ENCODE peak calls at places on chromosomes 6 and 20, in five cellular contexts. One of them, this sample, is unnamed.

GRCh38 chr6:126153661-126154060 is 167.3 kb downstream of the TRMT11 start:
- DNase-seq in CD8-positive, alpha-beta T cell: no peak
- DNase-seq in fibroblast of lung: peak; percentile 82
- DNase-seq in AG04450: no peak
- DNase-seq in body of pancreas: no peak
- DNase-seq in this sample: peak; percentile 16

GRCh38 chr6:93940381-93940780 is 521.0 kb upstream of the EPHA7 start:
- DNase-seq in fibroblast of lung: no peak
- DNase-seq in CD8-positive, alpha-beta T cell: no peak
- DNase-seq in body of pancreas: no peak
- DNase-seq in AG04450: no peak
- DNase-seq in this sample: no peak

GRCh38 chr6:5851261-5851757 is 155.4 kb downstream of the NRN1 start:
- DNase-seq in body of pancreas: peak; percentile 58
- DNase-seq in CD8-positive, alpha-beta T cell: peak; percentile 51
- DNase-seq in fibroblast of lung: peak; percentile 18
- DNase-seq in AG04450: no peak
- DNase-seq in this sample: peak; percentile 26

GRCh38 chr20:53582574-53583351 is 10.9 kb downstream of the ZNF217 start:
- DNase-seq in body of pancreas: peak; percentile 46
- DNase-seq in CD8-positive, alpha-beta T cell: no peak
- DNase-seq in fibroblast of lung: peak; percentile 95
- DNase-seq in AG04450: peak; percentile 77
- DNase-seq in this sample: peak; percentile 97

GRCh38 chr6:117561128-117561527 is 41.2 kb downstream of the GOPC start:
- DNase-seq in body of pancreas: no peak
- DNase-seq in AG04450: no peak
- DNase-seq in CD8-positive, alpha-beta T cell: no peak
- DNase-seq in fibroblast of lung: no peak
- DNase-seq in this sample: no peak

GRCh38 chr6:135438907-135439535 is 58.5 kb downstream of the AHI1 start:
- DNase-seq in body of pancreas: no peak
- DNase-seq in fibroblast of lung: peak; percentile 40
- DNase-seq in CD8-positive, alpha-beta T cell: no peak
- DNase-seq in AG04450: no peak
- DNase-seq in this sample: peak; percentile 50

GRCh38 chr6:123604067-123604466 is 32.7 kb downstream of the TRDN start:
- DNase-seq in CD8-positive, alpha-beta T cell: no peak
- DNase-seq in AG04450: no peak
- DNase-seq in body of pancreas: no peak
- DNase-seq in fibroblast of lung: no peak
- DNase-seq in this sample: no peak

GRCh38 chr20:63736893-63737689 is 627 bp downstream of the LIME1 start:
- DNase-seq in body of pancreas: no peak
- DNase-seq in CD8-positive, alpha-beta T cell: peak; percentile 47
- DNase-seq in fibroblast of lung: no peak
- DNase-seq in AG04450: no peak
- DNase-seq in this sample: no peak

GRCh38 chr20:41408131-41408789 is 41.6 kb upstream of the EMILIN3 start:
- DNase-seq in body of pancreas: no peak
- DNase-seq in fibroblast of lung: no peak
- DNase-seq in AG04450: no peak
- DNase-seq in CD8-positive, alpha-beta T cell: no peak
- DNase-seq in this sample: no peak

GRCh38 chr6:137656735-137657134 is 162.5 kb upstream of the OLIG3 start:
- DNase-seq in CD8-positive, alpha-beta T cell: no peak
- DNase-seq in body of pancreas: no peak
- DNase-seq in fibroblast of lung: no peak
- DNase-seq in AG04450: no peak
- DNase-seq in this sample: no peak

GRCh38 chr20:46798430-46798829 is 89.0 kb downstream of the SLC2A10 start:
- DNase-seq in CD8-positive, alpha-beta T cell: no peak
- DNase-seq in AG04450: no peak
- DNase-seq in fibroblast of lung: no peak
- DNase-seq in body of pancreas: no peak
- DNase-seq in this sample: no peak

GRCh38 chr6:155224031-155224451 is 39.8 kb upstream of the CLDN20 start:
- DNase-seq in AG04450: peak; percentile 49
- DNase-seq in CD8-positive, alpha-beta T cell: peak; percentile 7
- DNase-seq in body of pancreas: no peak
- DNase-seq in fibroblast of lung: peak; percentile 68
- DNase-seq in this sample: peak; percentile 90

GRCh38 chr6:112086744-112087135 is 542 bp downstream of the TUBE1 start:
- DNase-seq in CD8-positive, alpha-beta T cell: no peak
- DNase-seq in AG04450: no peak
- DNase-seq in fibroblast of lung: peak; percentile 68
- DNase-seq in body of pancreas: no peak
- DNase-seq in this sample: peak; percentile 46
- TF ChIP-seq CTCF in CD8-positive, alpha-beta T cell: no peak
- TF ChIP-seq CTCF in AG04450: peak; percentile 46
- TF ChIP-seq CTCF in fibroblast of lung: peak; percentile 43
- TF ChIP-seq CTCF in body of pancreas: no peak
- TF ChIP-seq CTCF in this sample: peak; percentile 18

DNA sequence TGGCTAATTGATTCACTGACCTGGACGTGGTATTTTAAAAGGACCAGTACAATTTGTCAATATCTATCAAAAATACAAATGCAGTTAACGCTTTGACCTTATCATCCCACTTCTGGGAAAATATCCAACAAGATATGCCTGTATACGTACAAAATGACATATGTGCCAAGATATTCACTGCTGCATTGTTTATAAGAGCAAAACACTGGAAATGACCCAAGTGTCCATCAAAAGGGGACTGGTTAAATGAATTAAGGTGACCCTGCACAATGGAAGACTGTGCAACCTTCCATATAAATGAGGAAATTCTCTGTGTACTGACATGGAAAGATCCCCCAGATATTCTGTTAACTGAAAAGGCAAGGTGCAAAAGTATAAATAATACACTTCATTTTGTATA is 13.9 kb downstream of the TRAM2 start:
- DNase-seq in body of pancreas: no peak
- DNase-seq in AG04450: no peak
- DNase-seq in fibroblast of lung: peak; percentile 69
- DNase-seq in CD8-positive, alpha-beta T cell: no peak
- DNase-seq in this sample: peak; percentile 70
- H3K4me3 ChIP-seq in body of pancreas: no peak overlapping the region
- H3K4me3 ChIP-seq in AG04450: no peak overlapping the region
- H3K4me3 ChIP-seq in fibroblast of lung: no peak overlapping the region
- H3K4me3 ChIP-seq in CD8-positive, alpha-beta T cell: no peak overlapping the region
- H3K4me3 ChIP-seq in this sample: no peak overlapping the region

GRCh38 chr6:13624871-13625288 is 9.7 kb downstream of the NOL7 start:
- DNase-seq in fibroblast of lung: peak; percentile 44
- DNase-seq in AG04450: no peak
- DNase-seq in CD8-positive, alpha-beta T cell: no peak
- DNase-seq in body of pancreas: peak; percentile 35
- DNase-seq in this sample: peak; percentile 65
- TF ChIP-seq CTCF in fibroblast of lung: peak; percentile 60
- TF ChIP-seq CTCF in AG04450: peak; percentile 60
- TF ChIP-seq CTCF in CD8-positive, alpha-beta T cell: no peak
- TF ChIP-seq CTCF in body of pancreas: peak; percentile 32
- TF ChIP-seq CTCF in this sample: peak; percentile 66

DNA sequence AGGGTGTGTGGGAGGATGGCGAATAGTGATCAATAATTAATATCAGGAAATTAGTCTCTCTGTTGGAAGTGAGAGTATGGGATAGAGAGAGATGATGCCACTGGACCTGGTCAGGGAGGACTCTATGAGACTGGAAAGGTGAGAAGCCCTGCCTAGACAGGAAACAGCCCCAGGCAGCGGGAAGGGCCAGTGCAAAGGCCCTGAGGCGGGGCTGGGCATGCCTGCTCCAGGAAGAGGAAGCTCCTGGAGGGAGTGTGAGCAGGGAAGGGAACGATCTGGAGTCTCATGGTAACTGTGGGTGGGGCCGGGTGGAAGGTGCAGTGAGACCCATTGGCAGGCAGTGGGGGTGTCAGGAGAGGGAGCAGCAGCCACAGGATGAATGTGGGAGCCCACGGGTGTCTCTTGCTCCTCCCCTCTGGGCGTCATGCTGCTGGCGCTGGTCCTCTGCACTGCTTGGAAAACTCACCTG is 1.8 kb upstream of the CST3 start:
- DNase-seq in CD8-positive, alpha-beta T cell: no peak
- DNase-seq in AG04450: no peak
- DNase-seq in body of pancreas: no peak
- DNase-seq in fibroblast of lung: no peak
- DNase-seq in this sample: no peak
- H3K4me3 ChIP-seq in CD8-positive, alpha-beta T cell: no peak overlapping the region
- H3K4me3 ChIP-seq in AG04450: no peak overlapping the region
- H3K4me3 ChIP-seq in body of pancreas: no peak overlapping the region
- H3K4me3 ChIP-seq in fibroblast of lung: no peak overlapping the region
- H3K4me3 ChIP-seq in this sample: no peak overlapping the region

GRCh38 chr6:34129753-34130152 is 16.1 kb downstream of the GRM4 start:
- DNase-seq in CD8-positive, alpha-beta T cell: no peak
- DNase-seq in fibroblast of lung: no peak
- DNase-seq in AG04450: no peak
- DNase-seq in body of pancreas: no peak
- DNase-seq in this sample: no peak

GRCh38 chr6:34128045-34128444 is 17.8 kb downstream of the GRM4 start:
- DNase-seq in AG04450: no peak
- DNase-seq in fibroblast of lung: no peak
- DNase-seq in body of pancreas: no peak
- DNase-seq in CD8-positive, alpha-beta T cell: no peak
- DNase-seq in this sample: no peak

GRCh38 chr6:34125939-34126338 is 19.9 kb downstream of the GRM4 start:
- DNase-seq in body of pancreas: no peak
- DNase-seq in CD8-positive, alpha-beta T cell: no peak
- DNase-seq in fibroblast of lung: no peak
- DNase-seq in AG04450: no peak
- DNase-seq in this sample: no peak

GRCh38 chr6:34130870-34131269 is 15.0 kb downstream of the GRM4 start:
- DNase-seq in AG04450: no peak
- DNase-seq in body of pancreas: no peak
- DNase-seq in fibroblast of lung: no peak
- DNase-seq in CD8-positive, alpha-beta T cell: no peak
- DNase-seq in this sample: no peak

GRCh38 chr6:34126419-34126818 is 19.5 kb downstream of the GRM4 start:
- DNase-seq in AG04450: no peak
- DNase-seq in fibroblast of lung: no peak
- DNase-seq in body of pancreas: no peak
- DNase-seq in CD8-positive, alpha-beta T cell: no peak
- DNase-seq in this sample: no peak
- TF ChIP-seq CTCF in AG04450: no peak
- TF ChIP-seq CTCF in fibroblast of lung: no peak
- TF ChIP-seq CTCF in body of pancreas: no peak
- TF ChIP-seq CTCF in CD8-positive, alpha-beta T cell: no peak
- TF ChIP-seq CTCF in this sample: no peak

GRCh38 chr6:26473429-26473757 is 15.6 kb downstream of the BTN2A1 start:
- DNase-seq in fibroblast of lung: no peak
- DNase-seq in body of pancreas: no peak
- DNase-seq in CD8-positive, alpha-beta T cell: no peak
- DNase-seq in AG04450: no peak
- DNase-seq in this sample: no peak
- H3K4me3 ChIP-seq in fibroblast of lung: peak overlapping the region; percentile 89
- H3K4me3 ChIP-seq in body of pancreas: peak overlapping the region; percentile 46
- H3K4me3 ChIP-seq in CD8-positive, alpha-beta T cell: peak overlapping the region; percentile 64
- H3K4me3 ChIP-seq in AG04450: peak overlapping the region; percentile 50
- H3K4me3 ChIP-seq in this sample: peak overlapping the region; percentile 63

GRCh38 chr6:100796049-100796823 is 84.9 kb downstream of the ASCC3 start:
- DNase-seq in CD8-positive, alpha-beta T cell: no peak
- DNase-seq in AG04450: no peak
- DNase-seq in body of pancreas: no peak
- DNase-seq in fibroblast of lung: no peak
- DNase-seq in this sample: no peak
- TF ChIP-seq CTCF in CD8-positive, alpha-beta T cell: no peak
- TF ChIP-seq CTCF in AG04450: no peak
- TF ChIP-seq CTCF in body of pancreas: no peak
- TF ChIP-seq CTCF in fibroblast of lung: no peak
- TF ChIP-seq CTCF in this sample: no peak

DNA sequence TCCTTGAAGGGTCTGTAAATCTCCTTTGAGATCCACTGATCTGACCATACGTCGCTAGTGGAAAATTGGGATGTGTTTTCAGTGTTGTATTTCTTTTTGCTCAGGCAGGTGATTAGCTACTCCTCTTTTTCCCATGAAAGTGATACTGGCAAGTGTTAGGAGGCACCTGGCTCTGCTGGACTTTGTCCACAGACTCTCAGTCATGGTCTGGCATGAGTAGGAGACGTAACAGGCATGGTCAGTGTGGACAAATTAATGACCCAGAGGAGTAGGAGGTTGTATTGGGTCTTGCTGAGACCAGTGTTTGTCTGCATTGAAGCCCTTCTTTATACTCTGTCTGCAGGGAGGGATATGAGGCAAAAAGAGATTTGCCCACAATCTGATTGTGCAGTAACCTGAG is 178.7 kb downstream of the DTNBP1 start:
- DNase-seq in AG04450: no peak
- DNase-seq in fibroblast of lung: no peak
- DNase-seq in CD8-positive, alpha-beta T cell: no peak
- DNase-seq in body of pancreas: no peak
- DNase-seq in this sample: no peak
- H3K4me3 ChIP-seq in AG04450: no peak overlapping the region
- H3K4me3 ChIP-seq in fibroblast of lung: no peak overlapping the region
- H3K4me3 ChIP-seq in CD8-positive, alpha-beta T cell: no peak overlapping the region
- H3K4me3 ChIP-seq in body of pancreas: no peak overlapping the region
- H3K4me3 ChIP-seq in this sample: no peak overlapping the region

This sample was measured in fibroblast of pulmonary artery.